ENCODE peak calls at places on chromosomes 2 and 18, in nine cellular contexts. K, I, H, D, E, S, M, J and W are unnamed samples.

GRCh38 chr2:222714361-222715256 is 43.2 kb downstream of the MOGAT1 start:
- DNase-seq in K (no peak), I (peak), H (no peak), D (no peak), E (no peak), S (no peak), M (no peak), J (no peak), W (no peak)

GRCh38 chr18:50356036-50356945 is 18.6 kb upstream of the SKA1 start:
- DNase-seq in K (no peak), I (no peak), H (no peak), D (no peak), E (no peak), S (no peak), M (no peak), J (peak), W (no peak)

GRCh38 chr2:3131636-3132326 is 245.8 kb downstream of the EIPR1 start:
- DNase-seq in K (no peak), I (no peak), H (no peak), D (peak), E (no peak), S (no peak), M (no peak), J (no peak), W (no peak)

GRCh38 chr2:200159366-200159720 is 147.2 kb upstream of the SPATS2L start:
- DNase-seq in K (no peak), I (peak), H (no peak), D (no peak), E (no peak), S (no peak), M (no peak), J (no peak), W (no peak)

GRCh38 chr2:156907806-156908205 is 349.7 kb upstream of the GALNT5 start:
- DNase-seq in K (no peak), I (peak), H (no peak), D (no peak), E (no peak), S (no peak), M (no peak), J (no peak), W (no peak)

GRCh38 chr2:192038152-192038551 is 156.6 kb downstream of the TMEFF2 start:
- DNase-seq in K (no peak), I (no peak), H (no peak), D (no peak), E (no peak), S (no peak), M (no peak), J (no peak), W (no peak)

GRCh38 chr2:227204452-227204851 is 40.0 kb downstream of the COL4A3 start:
- DNase-seq in K (no peak), I (no peak), H (no peak), D (no peak), E (peak), S (no peak), M (no peak), J (no peak), W (no peak)

GRCh38 chr18:48539406-48540328 is 836 bp downstream of the CTIF start:
- DNase-seq in K (peak), I (peak), H (peak), D (peak), E (peak), S (no peak), M (peak), J (peak), W (peak)

GRCh38 chr2:58918138-58918537 is 677.0 kb upstream of the FANCL start:
- DNase-seq in K (no peak), I (peak), H (no peak), D (no peak), E (peak), S (no peak), M (no peak), J (peak), W (no peak)

GRCh38 chr18:45838302-45839070 is 13.0 kb downstream of the SIGLEC15 start:
- DNase-seq in K (no peak), I (no peak), H (no peak), D (no peak), E (no peak), S (no peak), M (no peak), J (no peak), W (no peak)

GRCh38 chr2:174836345-174836999 is 72.2 kb upstream of the CHRNA1 start:
- DNase-seq in K (peak), I (peak), H (no peak), D (no peak), E (no peak), S (no peak), M (no peak), J (no peak), W (no peak)

GRCh38 chr18:74929110-74929509 is 279.8 kb downstream of the PTGR3 start:
- DNase-seq in K (no peak), I (no peak), H (no peak), D (peak), E (no peak), S (no peak), M (no peak), J (no peak), W (no peak)

GRCh38 chr2:139122711-139123158 is 342.5 kb upstream of the NXPH2 start:
- DNase-seq in K (peak), I (peak), H (no peak), D (no peak), E (no peak), S (peak), M (no peak), J (peak), W (no peak)

GRCh38 chr18:39062426-39062825 is 1496.8 kb upstream of the CELF4 start:
- DNase-seq in K (no peak), I (no peak), H (no peak), D (no peak), E (no peak), S (no peak), M (no peak), J (no peak), W (no peak)

GRCh38 chr2:17441790-17442189 is 76.5 kb downstream of the RAD51AP2 start:
- DNase-seq in K (no peak), I (peak), H (no peak), D (no peak), E (no peak), S (no peak), M (no peak), J (no peak), W (no peak)

GRCh38 chr18:76479351-76480238 is 15.4 kb downstream of the ZNF516 start:
- DNase-seq in K (no peak), I (no peak), H (peak), D (no peak), E (no peak), S (no peak), M (no peak), J (no peak), W (no peak)

GRCh38 chr18:76474824-76475223 is 20.2 kb downstream of the ZNF516 start:
- DNase-seq in K (no peak), I (no peak), H (no peak), D (no peak), E (no peak), S (no peak), M (no peak), J (no peak), W (no peak)

GRCh38 chr18:76480913-76481312 is 14.1 kb downstream of the ZNF516 start:
- DNase-seq in K (no peak), I (no peak), H (no peak), D (no peak), E (no peak), S (no peak), M (no peak), J (peak), W (no peak)

GRCh38 chr18:76475450-76476203 is 19.4 kb downstream of the ZNF516 start:
- DNase-seq in K (no peak), I (no peak), H (no peak), D (no peak), E (no peak), S (no peak), M (no peak), J (no peak), W (no peak)

DNA sequence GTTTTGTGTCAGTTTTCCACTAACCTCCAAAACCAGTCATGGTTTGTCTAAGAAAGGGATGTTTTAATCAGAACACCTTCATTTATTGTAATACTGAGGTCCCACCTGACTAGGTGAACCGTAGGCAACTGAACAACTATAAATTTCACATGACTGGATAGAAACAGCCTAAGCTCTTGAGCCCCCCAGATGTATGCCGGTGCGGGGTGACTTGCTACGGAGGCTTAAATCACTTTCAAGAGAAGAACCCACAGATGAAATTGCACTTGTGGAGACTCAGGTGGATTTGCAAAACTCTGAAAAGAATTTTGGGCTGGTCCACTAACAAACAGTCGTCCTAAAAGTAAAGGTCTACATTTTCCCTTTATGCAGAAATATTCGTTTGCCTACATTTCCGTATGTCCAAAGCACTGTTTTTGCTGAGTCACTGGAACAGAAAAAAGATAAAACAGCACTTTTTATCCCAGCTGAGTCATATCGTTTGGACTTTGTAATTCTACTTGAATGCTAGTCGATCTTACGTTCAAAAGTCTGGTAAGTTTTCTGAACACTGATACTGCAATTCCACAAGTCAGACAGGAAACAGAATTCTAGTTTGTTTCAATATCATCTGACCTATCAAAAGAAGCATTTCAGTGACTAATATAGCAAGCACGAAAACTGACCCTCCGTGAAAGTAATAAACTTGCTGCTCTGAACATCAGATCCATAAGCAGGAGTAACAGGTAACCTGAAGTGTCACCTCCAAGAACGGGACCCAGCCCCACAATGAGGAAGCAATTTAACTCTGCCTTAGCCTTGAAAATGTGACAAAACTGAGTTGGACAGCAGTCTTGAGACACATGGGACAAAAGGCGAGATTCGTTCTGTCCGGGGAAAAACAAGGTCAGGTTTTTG is 18.1 kb downstream of the ZNF516 start:
- DNase-seq in K (peak), I (peak), H (no peak), D (no peak), E (no peak), S (no peak), M (no peak), J (no peak), W (no peak)
- H3K27ac ChIP-seq in K (no peak), I (peak), H (peak), D (peak), E (no peak), S (peak), M (no peak), J (no peak), W (no peak)

GRCh38 chr2:25672500-25673169 is 742 bp downstream of the DTNB start:
- DNase-seq in K (peak), I (peak), H (peak), D (peak), E (peak), S (peak), M (peak), J (peak), W (peak)

GRCh38 chr2:25673170-25674002 is at the start of gene DTNB:
- DNase-seq in K (peak), I (peak), H (peak), D (peak), E (peak), S (peak), M (peak), J (peak), W (peak)

GRCh38 chr2:25677877-25678276 is 4.5 kb upstream of the DTNB start:
- DNase-seq in K (no peak), I (no peak), H (no peak), D (no peak), E (no peak), S (no peak), M (no peak), J (no peak), W (no peak)

GRCh38 chr2:25671622-25672021 is 1.8 kb downstream of the DTNB start:
- DNase-seq in K (no peak), I (no peak), H (no peak), D (peak), E (no peak), S (no peak), M (no peak), J (no peak), W (no peak)

GRCh38 chr2:25674003-25674362 is 606 bp upstream of the DTNB start:
- DNase-seq in K (no peak), I (no peak), H (no peak), D (no peak), E (no peak), S (no peak), M (no peak), J (no peak), W (no peak)
- H3K27ac ChIP-seq in K (peak), I (no peak), H (peak), D (peak), E (no peak), S (peak), M (no peak), J (peak), W (peak)

GRCh38 chr2:239264838-239265651 is 135.8 kb downstream of the HDAC4 start:
- DNase-seq in K (no peak), I (peak), H (peak), D (peak), E (no peak), S (no peak), M (peak), J (no peak), W (peak)
- H3K27ac ChIP-seq in K (peak), I (no peak), H (peak), D (peak), E (no peak), S (peak), M (peak), J (peak), W (peak)

GRCh38 chr18:63137999-63138448 is 181.5 kb downstream of the BCL2 start:
- DNase-seq in K (no peak), I (no peak), H (no peak), D (no peak), E (no peak), S (no peak), M (peak), J (no peak), W (peak)
- H3K27ac ChIP-seq in K (no peak), I (no peak), H (no peak), D (peak), E (no peak), S (no peak), M (no peak), J (peak), W (peak)

DNA sequence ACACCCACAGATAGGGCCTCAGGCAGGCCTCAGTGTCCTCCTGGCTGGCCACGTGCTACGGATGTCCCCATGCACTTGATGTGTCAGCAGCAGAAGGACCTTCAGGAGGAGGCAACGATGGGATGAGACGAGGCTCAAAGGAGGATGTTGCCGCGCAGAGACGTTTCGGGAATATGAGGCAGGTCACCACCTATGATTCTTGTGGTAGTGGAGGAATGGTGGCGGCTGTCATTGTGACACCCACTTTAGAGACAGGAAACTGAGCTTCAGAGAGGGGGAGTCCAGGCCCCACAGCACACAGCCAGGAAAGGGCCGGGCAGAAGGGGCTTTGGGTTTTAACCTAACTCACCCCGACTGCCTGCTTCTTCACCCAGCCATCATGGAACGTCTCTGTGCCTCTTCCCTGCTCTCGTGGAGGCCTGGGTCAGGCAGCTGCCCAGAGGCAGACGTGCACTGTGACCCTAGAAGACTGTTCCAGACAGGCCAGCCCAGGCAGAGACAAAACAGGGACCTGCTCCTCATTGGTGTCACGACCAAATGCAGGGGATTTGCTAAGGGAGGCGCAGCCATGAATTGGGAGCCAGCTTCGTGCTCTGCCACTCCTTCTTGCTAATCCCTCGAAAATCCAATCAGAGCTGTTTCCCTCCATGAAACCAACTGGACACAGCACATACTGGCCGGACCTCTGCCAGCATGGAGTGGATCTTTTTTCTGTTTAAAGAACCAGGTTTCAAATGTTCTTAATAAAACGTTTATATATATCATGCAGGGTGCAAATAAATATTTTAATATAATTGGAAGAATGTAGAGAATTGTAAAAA is 169.2 kb downstream of the ASB1 start:
- DNase-seq in K (no peak), I (no peak), H (peak), D (no peak), E (no peak), S (no peak), M (no peak), J (no peak), W (no peak)
- H3K27ac ChIP-seq in K (peak), I (no peak), H (no peak), D (peak), E (no peak), S (no peak), M (no peak), J (no peak), W (no peak)

GRCh38 chr2:70994055-70994444 is 623 bp downstream of the TEX261 start:
- DNase-seq in K (peak), I (no peak), H (peak), D (no peak), E (no peak), S (no peak), M (no peak), J (peak), W (no peak)
- H3K27ac ChIP-seq in K (peak), I (peak), H (peak), D (peak), E (no peak), S (peak), M (peak), J (no peak), W (peak)